ENCODE peak calls at places on chromosomes 4 and X, in ten cellular contexts. O is cardiac fibroblast; U is frontal cortex; Y is RKO; P is stimulated activated CD8-positive, alpha-beta memory T cell treated with anti-CD3 and anti-CD28 coated beads, Interleukin-4, amount 100 ng/mL, for 1 hour; D is AG04450; B is T-helper 2 cell; R is NCI-H524; J is kidney tubule cell; M is DMS153. H is an unnamed sample.

GRCh38 chrX:38205037-38205436 is 15.6 kb downstream of the SRPX start:
- DNase-seq in O (no peak), U (no peak), Y (no peak), P (no peak), D (no peak), B (no peak), R (peak), J (no peak), M (no peak), H (no peak)

GRCh38 chr4:40292313-40292759 is 42.8 kb upstream of the CHRNA9 start:
- DNase-seq in O (peak), U (no peak), Y (peak), P (no peak), D (no peak), B (no peak), R (no peak), J (peak), M (no peak), H (no peak)

GRCh38 chr4:78784255-78784654 is 8.1 kb downstream of the BMP2K start:
- DNase-seq in O (peak), U (no peak), Y (peak), P (no peak), D (peak), B (no peak), R (peak), J (peak), M (no peak), H (no peak)

GRCh38 chr4:122796801-122797404 is 29.7 kb upstream of the FGF2 start:
- DNase-seq in O (no peak), U (no peak), Y (no peak), P (no peak), D (no peak), B (no peak), R (no peak), J (no peak), M (no peak), H (no peak)

GRCh38 chr4:76882630-76883029 is 15.3 kb downstream of the SOWAHB start:
- DNase-seq in O (no peak), U (no peak), Y (no peak), P (no peak), D (no peak), B (no peak), R (no peak), J (peak), M (no peak), H (no peak)

GRCh38 chr4:54585321-54586000 is 72.3 kb upstream of the KIT start:
- DNase-seq in O (peak), U (no peak), Y (no peak), P (no peak), D (no peak), B (no peak), R (no peak), J (no peak), M (no peak), H (no peak)

GRCh38 chr4:74112399-74113090 is 13.6 kb upstream of the CXCL2 start:
- DNase-seq in O (peak), U (no peak), Y (no peak), P (no peak), D (no peak), B (no peak), R (no peak), J (peak), M (no peak), H (no peak)

GRCh38 chr4:169315530-169316306 is 45.0 kb upstream of the SH3RF1 start:
- DNase-seq in O (peak), U (no peak), Y (no peak), P (no peak), D (peak), B (no peak), R (peak), J (peak), M (no peak), H (peak)

GRCh38 chr4:54254116-54254914 is 25.2 kb downstream of the PDGFRA start:
- DNase-seq in O (peak), U (no peak), Y (no peak), P (no peak), D (no peak), B (no peak), R (no peak), J (no peak), M (no peak), H (no peak)

GRCh38 chr4:140061194-140061593 is 92.8 kb downstream of the MAML3 start:
- DNase-seq in O (peak), U (no peak), Y (no peak), P (no peak), D (no peak), B (no peak), R (no peak), J (peak), M (no peak), H (no peak)

GRCh38 chr4:177673980-177674504 is 231.8 kb upstream of the AGA start:
- DNase-seq in O (no peak), U (no peak), Y (no peak), P (no peak), D (no peak), B (no peak), R (peak), J (no peak), M (no peak), H (no peak)

GRCh38 chrX:69280956-69281355 is 115.7 kb upstream of the PJA1 start:
- DNase-seq in O (no peak), U (no peak), Y (no peak), P (no peak), D (no peak), B (no peak), R (no peak), J (no peak), M (no peak), H (no peak)

GRCh38 chr4:55868691-55869090 is 15.2 kb downstream of the EXOC1 start:
- DNase-seq in O (no peak), U (no peak), Y (no peak), P (no peak), D (no peak), B (no peak), R (no peak), J (peak), M (no peak), H (no peak)

GRCh38 chr4:172515266-172515879 is 653.2 kb upstream of the GALNT7 start:
- DNase-seq in O (no peak), U (no peak), Y (no peak), P (no peak), D (peak), B (no peak), R (no peak), J (no peak), M (no peak), H (peak)

GRCh38 chr4:110518889-110519490 is 43.0 kb downstream of the ENPEP start:
- DNase-seq in O (peak), U (no peak), Y (peak), P (no peak), D (no peak), B (no peak), R (no peak), J (peak), M (no peak), H (peak)

GRCh38 chr4:110106946-110107325 is 91.5 kb downstream of the ELOVL6 start:
- DNase-seq in O (peak), U (no peak), Y (peak), P (no peak), D (no peak), B (no peak), R (no peak), J (peak), M (no peak), H (no peak)

GRCh38 chr4:137558951-137559350 is 26.7 kb upstream of the PCDH18 start:
- DNase-seq in O (peak), U (no peak), Y (peak), P (no peak), D (peak), B (no peak), R (no peak), J (no peak), M (no peak), H (no peak)

GRCh38 chrX:19272452-19272851 is 71.3 kb upstream of the PDHA1 start:
- DNase-seq in O (peak), U (no peak), Y (no peak), P (no peak), D (no peak), B (no peak), R (no peak), J (no peak), M (no peak), H (no peak)

GRCh38 chr4:100362363-100362762 is 155.5 kb downstream of the EMCN start:
- DNase-seq in O (peak), U (no peak), Y (peak), P (no peak), D (no peak), B (no peak), R (no peak), J (peak), M (no peak), H (no peak)

GRCh38 chrX:148938348-148938747 is 437.9 kb downstream of the AFF2 start:
- DNase-seq in O (no peak), U (no peak), Y (no peak), P (no peak), D (no peak), B (no peak), R (no peak), J (no peak), M (no peak), H (no peak)

GRCh38 chr4:24440765-24441164 is 143.6 kb downstream of the DHX15 start:
- DNase-seq in O (no peak), U (no peak), Y (no peak), P (no peak), D (no peak), B (no peak), R (no peak), J (no peak), M (no peak), H (no peak)

GRCh38 chrX:101206471-101206870 is 13.1 kb upstream of the DRP2 start:
- DNase-seq in O (peak), U (no peak), Y (peak), P (no peak), D (no peak), B (no peak), R (peak), J (peak), M (no peak), H (no peak)

GRCh38 chrX:10377427-10377826 is 220.7 kb downstream of the CLCN4 start:
- DNase-seq in O (no peak), U (no peak), Y (no peak), P (no peak), D (no peak), B (no peak), R (no peak), J (no peak), M (no peak), H (no peak)

H was measured in BE2C.